ENCODE peak calls at places on chromosomes 12 and 14, in seven cellular contexts. S is transverse colon, Y is pancreas, D is body of pancreas, T is stomach, B is Peyer's patch, E is left ventricle myocardium inferior. X is an unnamed sample.

GRCh38 chr12:70267550-70267949 is 24.3 kb downstream of the CNOT2 start:
- DNase-seq in S (no peak), Y (no peak), D (no peak), T (no peak), B (no peak), E (no peak), X (no peak)

GRCh38 chr12:27163048-27163715 is 80.8 kb upstream of the C12orf71 start:
- DNase-seq in S (no peak), Y (no peak), D (no peak), T (no peak), B (no peak), E (no peak), X (no peak)

GRCh38 chr12:130799051-130799450 is 40.0 kb downstream of the STX2 start:
- DNase-seq in S (no peak), Y (no peak), D (no peak), T (no peak), B (no peak), E (no peak), X (no peak)

GRCh38 chr14:89160437-89160836 is 256.6 kb downstream of the FOXN3 start:
- DNase-seq in S (no peak), Y (no peak), D (no peak), T (no peak), B (no peak), E (no peak), X (no peak)

GRCh38 chr12:123910057-123910456 is 62.6 kb downstream of the CCDC92 start:
- DNase-seq in S (no peak), Y (no peak), D (no peak), T (no peak), B (no peak), E (no peak), X (no peak)

GRCh38 chr12:126404293-126404851 is 1339.1 kb downstream of the AACS start:
- DNase-seq in S (no peak), Y (no peak), D (no peak), T (no peak), B (no peak), E (no peak), X (no peak)

GRCh38 chr12:120762093-120762492 is 36.5 kb downstream of the ACADS start:
- DNase-seq in S (no peak), Y (no peak), D (no peak), T (no peak), B (no peak), E (no peak), X (no peak)

GRCh38 chr12:132391326-132392041 is 62.1 kb upstream of the GALNT9 start:
- DNase-seq in S (no peak), Y (no peak), D (no peak), T (no peak), B (no peak), E (no peak), X (no peak)

GRCh38 chr12:115383668-115384067 is 699.7 kb upstream of the TBX3 start:
- DNase-seq in S (no peak), Y (no peak), D (no peak), T (peak), B (no peak), E (no peak), X (no peak)

GRCh38 chr12:81797100-81797499 is 38.0 kb upstream of the PPFIA2 start:
- DNase-seq in S (no peak), Y (no peak), D (no peak), T (no peak), B (no peak), E (no peak), X (no peak)

GRCh38 chr12:103882861-103883596 is 42.0 kb upstream of the NT5DC3 start:
- DNase-seq in S (no peak), Y (no peak), D (no peak), T (no peak), B (no peak), E (no peak), X (no peak)

GRCh38 chr12:59067068-59067467 is 146.8 kb upstream of the LRIG3 start:
- DNase-seq in S (no peak), Y (no peak), D (no peak), T (no peak), B (no peak), E (no peak), X (no peak)

GRCh38 chr12:75623631-75624118 is 112.3 kb upstream of the KRR1 start:
- DNase-seq in S (no peak), Y (no peak), D (no peak), T (no peak), B (no peak), E (no peak), X (no peak)

GRCh38 chr12:19885092-19885813 is 446.0 kb downstream of the AEBP2 start:
- DNase-seq in S (no peak), Y (no peak), D (no peak), T (no peak), B (no peak), E (no peak), X (no peak)

GRCh38 chr14:82239205-82239604 is 705.6 kb upstream of the SEL1L start:
- DNase-seq in S (no peak), Y (no peak), D (no peak), T (no peak), B (no peak), E (no peak), X (no peak)

GRCh38 chr14:32167907-32168306 is 33.9 kb upstream of the RNU6-7 start:
- DNase-seq in S (no peak), Y (no peak), D (no peak), T (no peak), B (no peak), E (no peak), X (no peak)

GRCh38 chr12:65532744-65533143 is 254.3 kb downstream of the MSRB3 start:
- DNase-seq in S (no peak), Y (no peak), D (no peak), T (no peak), B (no peak), E (no peak), X (no peak)

GRCh38 chr12:132108211-132108832 is 35.8 kb downstream of the DDX51 start:
- DNase-seq in S (no peak), Y (no peak), D (no peak), T (no peak), B (no peak), E (no peak), X (no peak)

GRCh38 chr12:30200864-30201263 is 417.1 kb upstream of the TMTC1 start:
- DNase-seq in S (no peak), Y (no peak), D (peak), T (peak), B (no peak), E (no peak), X (no peak)

GRCh38 chr12:11684393-11684792 is 34.9 kb downstream of the ETV6 start:
- DNase-seq in S (no peak), Y (no peak), D (no peak), T (no peak), B (no peak), E (no peak), X (no peak)

GRCh38 chr14:69354383-69355154 is 43.5 kb downstream of the ERH start:
- DNase-seq in S (peak), Y (no peak), D (no peak), T (peak), B (peak), E (no peak), X (peak)

GRCh38 chr12:89355243-89356068 is 3.2 kb upstream of the DUSP6 start:
- DNase-seq in S (no peak), Y (no peak), D (no peak), T (no peak), B (no peak), E (no peak), X (no peak)

GRCh38 chr12:75944905-75945412 is 86.6 kb downstream of the PHLDA1 start:
- DNase-seq in S (no peak), Y (no peak), D (no peak), T (no peak), B (no peak), E (no peak), X (no peak)

GRCh38 chr12:107832441-107832840 is 57.9 kb downstream of the ASCL4 start:
- DNase-seq in S (no peak), Y (no peak), D (no peak), T (no peak), B (no peak), E (no peak), X (no peak)

GRCh38 chr12:116206828-116207227 is 70.7 kb downstream of the MED13L start:
- DNase-seq in S (no peak), Y (no peak), D (no peak), T (no peak), B (no peak), E (no peak), X (no peak)

GRCh38 chr12:117202033-117202432 is 11.8 kb upstream of the FBXO21 start:
- DNase-seq in S (no peak), Y (no peak), D (no peak), T (no peak), B (no peak), E (no peak), X (no peak)

GRCh38 chr12:88334271-88334670 is 192.2 kb downstream of the TMTC3 start:
- DNase-seq in S (no peak), Y (no peak), D (peak), T (peak), B (no peak), E (no peak), X (no peak)

GRCh38 chr12:52587563-52587962 is 13.7 kb downstream of the KRT72 start:
- DNase-seq in S (no peak), Y (no peak), D (no peak), T (no peak), B (no peak), E (no peak), X (no peak)

GRCh38 chr14:54105406-54105805 is 148.8 kb upstream of the BMP4 start:
- DNase-seq in S (no peak), Y (no peak), D (no peak), T (no peak), B (no peak), E (no peak), X (no peak)

GRCh38 chr14:75981426-75981825 is 369 bp downstream of the TGFB3 start:
- DNase-seq in S (peak), Y (no peak), D (peak), T (no peak), B (peak), E (no peak), X (no peak)

GRCh38 chr14:104843006-104843405 is 22.1 kb upstream of the CEP170B start:
- DNase-seq in S (no peak), Y (no peak), D (no peak), T (no peak), B (no peak), E (no peak), X (no peak)

GRCh38 chr14:88247228-88247627 is 75.8 kb downstream of the KCNK10 start:
- DNase-seq in S (no peak), Y (no peak), D (no peak), T (no peak), B (no peak), E (no peak), X (no peak)

GRCh38 chr12:2256453-2256852 is 203.7 kb downstream of the CACNA1C start:
- DNase-seq in S (no peak), Y (no peak), D (no peak), T (no peak), B (no peak), E (no peak), X (no peak)

GRCh38 chr12:1453801-1454200 is 140.6 kb downstream of the FBXL14 start:
- DNase-seq in S (no peak), Y (no peak), D (no peak), T (no peak), B (no peak), E (no peak), X (no peak)

GRCh38 chr12:110344657-110345056 is 58.9 kb downstream of the ANAPC7 start:
- DNase-seq in S (no peak), Y (no peak), D (no peak), T (no peak), B (no peak), E (no peak), X (no peak)

GRCh38 chr12:110343114-110343513 is 60.4 kb downstream of the ANAPC7 start:
- DNase-seq in S (no peak), Y (no peak), D (no peak), T (no peak), B (no peak), E (no peak), X (no peak)

GRCh38 chr12:110343921-110344555 is 59.5 kb downstream of the ANAPC7 start:
- DNase-seq in S (no peak), Y (no peak), D (no peak), T (no peak), B (no peak), E (no peak), X (no peak)

GRCh38 chr12:110340706-110341105 is 59.7 kb downstream of the ATP2A2 start:
- DNase-seq in S (no peak), Y (no peak), D (no peak), T (no peak), B (no peak), E (no peak), X (no peak)

DNA sequence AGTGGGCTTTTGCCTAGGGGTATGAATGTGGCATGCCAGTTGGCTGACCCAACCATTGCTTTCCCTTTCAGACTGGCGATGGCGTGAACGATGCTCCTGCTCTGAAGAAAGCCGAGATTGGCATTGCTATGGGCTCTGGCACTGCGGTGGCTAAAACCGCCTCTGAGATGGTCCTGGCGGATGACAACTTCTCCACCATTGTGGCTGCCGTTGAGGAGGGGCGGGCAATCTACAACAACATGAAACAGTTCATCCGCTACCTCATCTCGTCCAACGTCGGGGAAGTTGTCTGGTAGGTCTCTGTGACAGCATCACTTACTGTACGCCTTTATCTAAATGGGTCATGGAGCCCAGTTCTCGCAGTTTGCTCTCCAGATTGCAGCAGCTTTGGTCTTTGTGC is 61.1 kb downstream of the ATP2A2 start:
- DNase-seq in S (no peak), Y (no peak), D (no peak), T (no peak), B (no peak), E (no peak), X (no peak)
- H3K27ac ChIP-seq in S (no peak), Y (no peak), D (no peak), T (no peak), B (no peak), E (no peak), X (no peak)

GRCh38 chr14:96270565-96271420 is 14.8 kb downstream of the BDKRB1 start:
- DNase-seq in S (no peak), Y (no peak), D (no peak), T (no peak), B (no peak), E (no peak), X (no peak)
- TF ChIP-seq CTCF in S (no peak), Y (no peak), D (no peak), T (no peak), B (no peak), E (no peak), X (no peak)

GRCh38 chr12:34625116-34625515 is 602.8 kb downstream of the ALG10 start:
- DNase-seq in S (no peak), Y (no peak), D (no peak), T (no peak), B (no peak), E (no peak), X (no peak)
- H3K27ac ChIP-seq in S (no peak), Y (no peak), D (no peak), T (no peak), B (no peak), E (no peak), X (no peak)

GRCh38 chr12:97912943-97913342 is 450.3 kb downstream of the RMST start:
- DNase-seq in S (no peak), Y (no peak), D (no peak), T (no peak), B (no peak), E (no peak), X (no peak)
- TF ChIP-seq CTCF in S (no peak), Y (no peak), D (no peak), T (no peak), B (no peak), E (no peak), X (no peak)

GRCh38 chr14:95520346-95520745 is 3.9 kb upstream of the SYNE3 start:
- DNase-seq in S (no peak), Y (no peak), D (no peak), T (no peak), B (peak), E (no peak), X (no peak)
- H3K27ac ChIP-seq in S (peak), Y (no peak), D (no peak), T (peak), B (peak), E (peak), X (peak)

DNA sequence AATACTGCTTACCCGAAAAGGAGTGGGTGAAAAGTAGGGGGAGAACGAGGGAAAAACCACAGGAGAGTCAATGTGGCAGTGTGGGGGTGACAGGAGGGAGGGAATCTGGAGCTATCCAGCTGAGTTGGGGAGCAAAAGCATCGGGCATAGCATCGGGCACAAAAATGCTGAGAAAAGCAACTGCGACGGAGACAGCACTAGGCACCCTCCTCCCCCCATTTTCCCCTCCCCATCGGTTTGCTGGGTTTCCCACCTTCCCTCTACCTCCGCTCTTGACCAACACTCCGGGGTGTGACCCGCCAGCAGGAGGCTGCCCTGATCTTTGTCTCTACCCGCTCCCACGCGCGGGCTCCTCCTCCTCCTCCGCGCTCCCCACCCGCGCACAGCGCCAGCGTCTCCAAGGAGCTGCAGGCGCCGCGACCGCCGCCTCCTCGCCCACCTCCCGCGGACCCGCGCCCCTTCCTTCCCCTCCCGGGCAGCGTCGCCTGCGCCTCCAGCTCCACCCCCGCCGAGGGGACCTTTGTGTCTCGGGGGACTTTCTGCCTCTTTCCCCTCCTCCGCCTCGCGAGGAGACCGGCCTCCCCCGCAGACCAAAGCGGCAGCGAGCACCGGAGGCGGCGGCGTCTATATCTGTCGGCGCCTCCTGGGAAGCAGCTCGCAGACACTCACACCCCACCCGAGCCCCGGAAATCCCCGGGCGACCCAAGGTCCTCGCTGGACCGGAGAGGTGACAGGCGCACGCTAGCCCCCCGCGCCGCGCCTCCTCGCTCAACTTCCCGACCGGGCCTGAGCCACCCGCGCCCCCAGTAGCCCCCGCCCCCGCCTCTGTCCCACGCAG is 939 bp downstream of the CDK17 start:
- DNase-seq in S (peak), Y (peak), D (peak), T (peak), B (peak), E (peak), X (peak)
- TF ChIP-seq CTCF in S (peak), Y (no peak), D (peak), T (no peak), B (peak), E (peak), X (no peak)

GRCh38 chr14:51020024-51020710 is 74.7 kb downstream of the TRIM9 start:
- DNase-seq in S (no peak), Y (no peak), D (no peak), T (no peak), B (no peak), E (no peak), X (no peak)
- H3K27ac ChIP-seq in S (no peak), Y (no peak), D (no peak), T (no peak), B (no peak), E (peak), X (no peak)

DNA sequence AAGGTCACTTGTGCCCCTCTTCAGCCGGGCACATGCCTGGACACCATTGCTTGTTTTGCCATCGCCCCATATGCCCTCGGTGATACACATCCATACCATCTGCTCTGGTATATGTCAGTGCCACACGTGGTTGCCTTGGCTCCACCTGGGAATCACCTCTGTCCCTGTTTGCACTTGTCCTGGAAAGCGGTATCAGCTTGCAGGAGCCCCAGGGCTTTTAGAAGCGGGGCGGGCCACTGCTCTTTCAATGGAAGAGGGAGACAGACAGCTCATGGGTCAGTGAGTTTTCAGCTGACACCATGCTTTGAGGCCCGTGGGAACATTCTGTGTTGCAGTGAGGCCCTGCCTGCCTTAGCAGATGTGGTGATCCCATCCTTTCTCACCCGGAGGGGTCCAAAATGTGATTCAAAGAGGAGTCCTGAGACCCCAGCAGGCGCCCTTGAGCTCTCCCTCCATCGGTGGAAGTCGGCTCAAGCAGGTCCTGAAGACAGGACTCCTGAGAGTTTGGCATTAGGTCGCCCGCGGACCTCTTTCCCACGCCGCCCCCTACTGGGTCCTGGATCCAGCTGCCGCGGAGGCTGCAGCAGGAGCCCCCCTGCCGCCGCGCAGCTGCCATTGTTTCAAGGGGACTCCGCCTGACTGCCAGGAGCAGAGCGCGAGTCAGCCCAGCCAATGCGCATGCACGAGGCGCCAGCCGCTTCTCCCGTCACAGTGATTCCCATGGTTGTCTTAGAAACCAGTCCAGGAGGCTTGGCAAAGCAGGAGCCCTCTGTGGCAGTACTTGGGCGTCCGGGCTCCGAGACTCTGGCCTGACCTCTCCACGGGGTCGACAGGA is 773.2 kb upstream of the ALG10B start:
- DNase-seq in S (no peak), Y (no peak), D (no peak), T (no peak), B (no peak), E (no peak), X (no peak)
- TF ChIP-seq CTCF in S (no peak), Y (no peak), D (no peak), T (no peak), B (no peak), E (no peak), X (no peak)

X was measured in CD4-positive, alpha-beta T cell.